ENCODE peak calls at places on chromosomes 3 and 15, in ten cellular contexts. L, M, H, T, U, Q, P, F, C and G are unnamed samples.

GRCh38 chr15:48060396-48060795 is 60.4 kb upstream of the SLC24A5 start:
- DNase-seq in M (no peak), F (no peak), C (no peak), Q (no peak), H (no peak), T (no peak), L (no peak), U (no peak), P (peak; percentile 4), G (no peak)

GRCh38 chr3:114714237-114714636 is 420.4 kb downstream of the TIGIT start:
- DNase-seq in F (no peak), U (no peak), C (no peak), T (no peak), P (peak; percentile 5), H (no peak), Q (no peak), M (no peak), L (no peak), G (no peak)

GRCh38 chr3:30768703-30769550 is 125.5 kb downstream of the GADL1 start:
- DNase-seq in P (peak; percentile 84), F (peak; percentile 49), H (peak; percentile 74), Q (peak; percentile 74), U (peak; percentile 64), L (peak; percentile 52), T (peak; percentile 83), C (peak; percentile 15), M (peak; percentile 33), G (peak; percentile 62)

GRCh38 chr3:50525987-50526386 is 22.6 kb upstream of the CACNA2D2 start:
- DNase-seq in T (peak; percentile 82), C (peak; percentile 99), M (no peak), L (peak; percentile 78), H (peak; percentile 63), Q (peak; percentile 79), P (peak; percentile 48), U (peak; percentile 74), F (no peak), G (peak; percentile 38)

GRCh38 chr3:116034797-116035196 is 410.5 kb downstream of the LSAMP start:
- DNase-seq in C (no peak), P (peak; percentile 38), Q (no peak), L (no peak), F (no peak), H (no peak), T (no peak), M (no peak), U (no peak), G (peak; percentile 10)

GRCh38 chr3:46677096-46677702 is 16.3 kb downstream of the ALS2CL start:
- DNase-seq in L (peak; percentile 60), C (no peak), T (no peak), P (no peak), U (no peak), F (no peak), H (no peak), M (no peak), Q (no peak), G (no peak)

GRCh38 chr3:129025108-129025507 is 24.0 kb downstream of the EFCC1 start:
- DNase-seq in L (no peak), C (no peak), U (no peak), M (no peak), Q (no peak), P (no peak), H (no peak), F (no peak), T (no peak), G (no peak)

GRCh38 chr3:71251156-71251775 is 332.3 kb downstream of the FOXP1 start:
- DNase-seq in P (peak; percentile 63), F (no peak), C (no peak), H (peak; percentile 41), L (no peak), U (no peak), Q (no peak), T (no peak), M (no peak), G (no peak)

GRCh38 chr3:189841474-189842205 is 210.5 kb downstream of the TP63 start:
- DNase-seq in L (no peak), U (peak; percentile 6), H (peak; percentile 11), Q (peak; percentile 55), T (no peak), F (no peak), P (peak; percentile 45), C (peak; percentile 23), M (no peak), G (no peak)

GRCh38 chr3:156614642-156615511 is 59.5 kb upstream of the TIPARP start:
- DNase-seq in U (no peak), M (no peak), Q (peak; percentile 46), C (no peak), F (no peak), T (no peak), H (no peak), P (peak; percentile 25), L (peak; percentile 19), G (no peak)

GRCh38 chr3:127152676-127153505 is 40.0 kb upstream of the PRR23E start:
- DNase-seq in L (no peak), H (no peak), U (no peak), F (no peak), T (no peak), Q (no peak), M (no peak), P (no peak), C (no peak), G (no peak)

GRCh38 chr3:133606342-133606741 is 32.9 kb downstream of the CDV3 start:
- DNase-seq in F (no peak), T (no peak), Q (no peak), M (no peak), P (no peak), H (no peak), C (no peak), L (no peak), U (no peak), G (no peak)

GRCh38 chr15:89523101-89523500 is 26.7 kb upstream of the RHCG start:
- DNase-seq in M (no peak), P (no peak), H (no peak), T (no peak), L (no peak), Q (no peak), F (no peak), U (no peak), C (no peak), G (no peak)

GRCh38 chr3:55206000-55206399 is 278.1 kb upstream of the LRTM1 start:
- DNase-seq in Q (no peak), P (no peak), C (no peak), H (no peak), T (peak; percentile 19), U (no peak), L (no peak), M (no peak), F (no peak), G (peak; percentile 17)

GRCh38 chr15:44566176-44566575 is 29.2 kb downstream of the EIF3J start:
- DNase-seq in F (no peak), Q (no peak), H (no peak), L (no peak), P (no peak), M (no peak), T (no peak), C (no peak), U (no peak), G (no peak)

GRCh38 chr3:189001559-189001958 is 170.2 kb upstream of the TPRG1 start:
- DNase-seq in F (no peak), C (peak; percentile 47), L (peak; percentile 68), U (no peak), P (peak; percentile 22), T (no peak), M (no peak), H (no peak), Q (no peak), G (no peak)

GRCh38 chr3:134911611-134912604 is 116.8 kb downstream of the EPHB1 start:
- DNase-seq in L (no peak), U (no peak), M (no peak), T (no peak), Q (no peak), P (no peak), H (no peak), F (no peak), C (no peak), G (no peak)

GRCh38 chr15:34793901-34794300 is 1.4 kb downstream of the ACTC1 start:
- DNase-seq in T (no peak), H (no peak), M (no peak), U (no peak), P (no peak), F (no peak), L (no peak), C (no peak), Q (no peak), G (no peak)

GRCh38 chr15:97091093-97091492 is 760.6 kb downstream of the NR2F2 start:
- DNase-seq in U (no peak), C (no peak), P (no peak), F (no peak), H (no peak), Q (no peak), M (no peak), L (no peak), T (no peak), G (no peak)

GRCh38 chr15:100569406-100569805 is 32.6 kb downstream of the LINS1 start:
- DNase-seq in P (peak; percentile 15), C (no peak), L (no peak), U (no peak), T (no peak), F (no peak), H (no peak), Q (no peak), M (no peak), G (no peak)

GRCh38 chr3:78497692-78498091 is 1270.1 kb downstream of the ROBO1 start:
- DNase-seq in M (no peak), F (peak; percentile 29), Q (no peak), T (no peak), H (no peak), P (peak; percentile 44), C (no peak), L (no peak), U (no peak), G (no peak)

GRCh38 chr15:101439920-101440319 is 49.6 kb downstream of the PCSK6 start:
- DNase-seq in Q (no peak), T (no peak), C (no peak), H (no peak), F (no peak), P (peak; percentile 85), L (peak; percentile 76), U (no peak), M (no peak), G (no peak)

GRCh38 chr3:126104742-126105605 is 21.1 kb upstream of the SLC41A3 start:
- DNase-seq in T (no peak), H (no peak), L (peak; percentile 3), F (no peak), M (no peak), C (no peak), Q (no peak), U (no peak), P (no peak), G (no peak)

GRCh38 chr3:20808864-20809263 is 622.9 kb upstream of the SGO1 start:
- DNase-seq in Q (no peak), M (no peak), T (no peak), F (no peak), C (no peak), P (no peak), U (no peak), L (no peak), H (no peak), G (no peak)

GRCh38 chr3:136778865-136779264 is 26.7 kb upstream of the STAG1 start:
- DNase-seq in P (peak; percentile 72), Q (no peak), U (no peak), C (no peak), H (peak; percentile 47), L (no peak), T (no peak), M (no peak), F (no peak), G (no peak)